ENCODE peak calls at places on chromosomes 6 and 20, in eight cellular contexts. One of them, this sample, is unnamed.
A peak's percentile ranks its signal among the peaks of the same experiment; 100 is the strongest.

GRCh38 chr6:42653851-42654250 is 68.5 kb downstream of the PRPH2 start:
- DNase-seq in IMR-90: no peak
- DNase-seq in HCT116: no peak
- DNase-seq in uterus: no peak
- DNase-seq in Peyer's patch: no peak
- DNase-seq in sigmoid colon: no peak
- DNase-seq in K562: no peak
- DNase-seq in transverse colon: no peak
- DNase-seq in this sample: no peak

GRCh38 chr20:32992015-32992641 is 12.1 kb downstream of the SUN5 start:
- DNase-seq in IMR-90: no peak
- DNase-seq in HCT116: no peak
- DNase-seq in uterus: no peak
- DNase-seq in Peyer's patch: no peak
- DNase-seq in sigmoid colon: no peak
- DNase-seq in K562: no peak
- DNase-seq in transverse colon: no peak
- DNase-seq in this sample: no peak

GRCh38 chr6:22149501-22150490 is 147.0 kb downstream of the PRL start:
- DNase-seq in IMR-90: peak; percentile 78
- DNase-seq in HCT116: no peak
- DNase-seq in uterus: no peak
- DNase-seq in Peyer's patch: no peak
- DNase-seq in sigmoid colon: no peak
- DNase-seq in K562: no peak
- DNase-seq in transverse colon: no peak
- DNase-seq in this sample: no peak

GRCh38 chr6:111750753-111751684 is 122.2 kb downstream of the FYN start:
- DNase-seq in IMR-90: peak; percentile 65
- DNase-seq in HCT116: no peak
- DNase-seq in uterus: no peak
- DNase-seq in Peyer's patch: peak; percentile 87
- DNase-seq in sigmoid colon: no peak
- DNase-seq in K562: no peak
- DNase-seq in transverse colon: peak; percentile 33
- DNase-seq in this sample: no peak

GRCh38 chr6:93423542-93423941 is 4.2 kb upstream of the EPHA7 start:
- DNase-seq in IMR-90: no peak
- DNase-seq in HCT116: peak; percentile 8
- DNase-seq in uterus: peak; percentile 13
- DNase-seq in Peyer's patch: no peak
- DNase-seq in sigmoid colon: peak; percentile 70
- DNase-seq in K562: no peak
- DNase-seq in transverse colon: peak; percentile 37
- DNase-seq in this sample: no peak

GRCh38 chr6:29968905-29969304 is 26.6 kb downstream of the HLA-A start:
- DNase-seq in IMR-90: no peak
- DNase-seq in HCT116: no peak
- DNase-seq in uterus: no peak
- DNase-seq in Peyer's patch: no peak
- DNase-seq in sigmoid colon: no peak
- DNase-seq in K562: no peak
- DNase-seq in transverse colon: no peak
- DNase-seq in this sample: no peak

GRCh38 chr6:168355716-168356522 is 36.3 kb upstream of the DACT2 start:
- DNase-seq in IMR-90: no peak
- DNase-seq in HCT116: peak; percentile 10
- DNase-seq in uterus: peak; percentile 71
- DNase-seq in Peyer's patch: peak; percentile 72
- DNase-seq in sigmoid colon: peak; percentile 74
- DNase-seq in K562: peak; percentile 82
- DNase-seq in transverse colon: peak; percentile 68
- DNase-seq in this sample: peak; percentile 68

GRCh38 chr20:11304811-11305210 is 612.9 kb upstream of the BTBD3 start:
- DNase-seq in IMR-90: no peak
- DNase-seq in HCT116: no peak
- DNase-seq in uterus: no peak
- DNase-seq in Peyer's patch: no peak
- DNase-seq in sigmoid colon: no peak
- DNase-seq in K562: no peak
- DNase-seq in transverse colon: no peak
- DNase-seq in this sample: no peak

GRCh38 chr20:460180-460579 is 2.2 kb downstream of the TBC1D20 start:
- DNase-seq in IMR-90: no peak
- DNase-seq in HCT116: no peak
- DNase-seq in uterus: no peak
- DNase-seq in Peyer's patch: no peak
- DNase-seq in sigmoid colon: no peak
- DNase-seq in K562: no peak
- DNase-seq in transverse colon: no peak
- DNase-seq in this sample: no peak
- TF ChIP-seq POLR2A in IMR-90: no peak
- TF ChIP-seq POLR2A in HCT116: no peak
- TF ChIP-seq POLR2A in uterus: no peak
- TF ChIP-seq POLR2A in Peyer's patch: no peak
- TF ChIP-seq POLR2A in sigmoid colon: no peak
- TF ChIP-seq POLR2A in K562: no peak
- TF ChIP-seq POLR2A in transverse colon: no peak
- TF ChIP-seq POLR2A in this sample: no peak

GRCh38 chr6:32941412-32941784 is 570 bp upstream of the HLA-DMB start:
- DNase-seq in IMR-90: no peak
- DNase-seq in HCT116: no peak
- DNase-seq in uterus: no peak
- DNase-seq in Peyer's patch: peak; percentile 86
- DNase-seq in sigmoid colon: no peak
- DNase-seq in K562: no peak
- DNase-seq in transverse colon: peak; percentile 32
- DNase-seq in this sample: no peak
- H3K4me1 ChIP-seq in IMR-90: peaks cover 9% of the 10 kb centered on the region
- H3K4me1 ChIP-seq in HCT116: peaks cover 12% of the 10 kb centered on the region
- H3K4me1 ChIP-seq in uterus: no peaks in the 10 kb centered on the region
- H3K4me1 ChIP-seq in Peyer's patch: no peaks in the 10 kb centered on the region
- H3K4me1 ChIP-seq in sigmoid colon: peaks cover 6% of the 10 kb centered on the region
- H3K4me1 ChIP-seq in K562: no peaks in the 10 kb centered on the region
- H3K4me1 ChIP-seq in transverse colon: peaks cover 3% of the 10 kb centered on the region
- H3K4me1 ChIP-seq in this sample: no peaks in the 10 kb centered on the region

DNA sequence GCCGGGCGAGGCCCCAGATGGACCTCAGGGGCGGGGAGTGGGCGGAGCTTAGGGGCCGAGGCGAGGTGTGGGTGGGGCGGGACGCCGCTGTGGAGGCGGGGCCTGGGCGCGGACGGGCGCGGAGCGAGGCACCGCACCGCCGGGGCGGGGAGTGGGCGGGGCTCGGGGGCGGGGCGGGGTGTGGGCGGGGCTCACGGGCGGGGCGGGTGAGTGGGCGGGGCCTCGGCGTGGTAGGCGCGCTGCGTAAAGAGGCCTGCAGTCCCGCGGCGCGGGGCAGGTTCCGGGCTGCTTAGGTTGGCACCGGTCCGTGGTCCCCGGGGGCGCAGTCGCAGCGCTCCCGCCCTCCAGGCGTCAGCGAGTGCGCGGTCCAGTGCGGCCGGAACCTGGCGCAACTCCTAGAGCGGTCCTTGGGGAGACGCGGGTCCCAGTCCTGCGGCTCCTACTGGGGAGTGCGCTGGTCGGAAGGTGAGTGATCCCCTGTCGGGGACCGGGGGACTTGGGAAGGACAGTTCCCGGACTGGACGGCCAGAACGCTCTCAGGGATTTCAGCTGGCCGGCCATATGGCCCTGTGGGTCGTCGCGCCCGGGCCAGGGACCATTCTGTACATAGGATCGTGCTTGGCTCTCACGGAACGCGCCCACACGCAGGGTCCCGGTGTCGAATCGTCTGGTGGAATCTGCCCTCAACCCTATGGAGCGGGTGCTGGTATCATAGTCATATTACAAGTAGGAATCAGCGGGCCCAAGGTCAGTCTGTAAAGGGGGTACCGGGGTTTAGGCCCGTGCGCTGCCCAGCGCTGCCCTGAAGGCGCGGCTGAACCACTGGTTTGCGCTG is at the start of gene NQO2:
- DNase-seq in IMR-90: peak; percentile 73
- DNase-seq in HCT116: peak; percentile 71
- DNase-seq in uterus: peak; percentile 97
- DNase-seq in Peyer's patch: peak; percentile 97
- DNase-seq in sigmoid colon: peak; percentile 96
- DNase-seq in K562: peak; percentile 100
- DNase-seq in transverse colon: peak; percentile 96
- DNase-seq in this sample: peak; percentile 97
- TF ChIP-seq POLR2A in IMR-90: peak; percentile 82
- TF ChIP-seq POLR2A in HCT116: peak; percentile 76
- TF ChIP-seq POLR2A in uterus: peak; percentile 92
- TF ChIP-seq POLR2A in Peyer's patch: peak; percentile 94
- TF ChIP-seq POLR2A in sigmoid colon: peak; percentile 74
- TF ChIP-seq POLR2A in K562: peak; percentile 92
- TF ChIP-seq POLR2A in transverse colon: peak; percentile 89
- TF ChIP-seq POLR2A in this sample: peak; percentile 86

GRCh38 chr20:3777726-3778629 is 3.3 kb downstream of the SPEF1 start:
- DNase-seq in IMR-90: no peak
- DNase-seq in HCT116: no peak
- DNase-seq in uterus: peak; percentile 75
- DNase-seq in Peyer's patch: peak; percentile 83
- DNase-seq in sigmoid colon: peak; percentile 90
- DNase-seq in K562: no peak
- DNase-seq in transverse colon: peak; percentile 69
- DNase-seq in this sample: peak; percentile 76

GRCh38 chr20:3775457-3775856 is 5.8 kb downstream of the SPEF1 start:
- DNase-seq in IMR-90: no peak
- DNase-seq in HCT116: no peak
- DNase-seq in uterus: no peak
- DNase-seq in Peyer's patch: no peak
- DNase-seq in sigmoid colon: no peak
- DNase-seq in K562: no peak
- DNase-seq in transverse colon: no peak
- DNase-seq in this sample: no peak

GRCh38 chr20:3777381-3777725 is 3.9 kb downstream of the SPEF1 start:
- DNase-seq in IMR-90: no peak
- DNase-seq in HCT116: no peak
- DNase-seq in uterus: no peak
- DNase-seq in Peyer's patch: no peak
- DNase-seq in sigmoid colon: no peak
- DNase-seq in K562: no peak
- DNase-seq in transverse colon: no peak
- DNase-seq in this sample: no peak

GRCh38 chr20:3781153-3781910 is at the start of gene SPEF1:
- DNase-seq in IMR-90: peak; percentile 92
- DNase-seq in HCT116: peak; percentile 92
- DNase-seq in uterus: peak; percentile 74
- DNase-seq in Peyer's patch: peak; percentile 87
- DNase-seq in sigmoid colon: peak; percentile 92
- DNase-seq in K562: peak; percentile 75
- DNase-seq in transverse colon: peak; percentile 79
- DNase-seq in this sample: peak; percentile 76

DNA sequence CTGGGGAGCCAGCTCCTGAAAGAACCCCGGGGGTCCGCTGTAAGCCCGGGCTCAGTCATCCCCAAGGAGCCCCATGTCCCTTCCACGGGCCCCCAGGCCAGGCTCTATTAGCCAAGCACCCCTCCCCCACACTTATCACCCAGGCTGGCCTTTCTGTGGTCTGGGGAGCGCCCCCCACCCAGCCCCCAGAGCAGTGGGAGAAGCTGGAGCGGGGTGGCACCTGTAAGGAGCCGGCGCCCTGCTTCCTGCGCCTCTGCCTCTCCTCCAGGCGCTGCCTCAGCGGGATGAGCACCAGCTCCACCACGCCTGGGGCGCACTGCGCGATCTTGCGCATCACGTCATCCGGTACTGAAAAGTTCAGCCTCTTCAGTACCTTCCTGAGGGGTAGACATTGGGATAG is 2.3 kb downstream of the SPEF1 start:
- DNase-seq in IMR-90: no peak
- DNase-seq in HCT116: no peak
- DNase-seq in uterus: no peak
- DNase-seq in Peyer's patch: no peak
- DNase-seq in sigmoid colon: no peak
- DNase-seq in K562: no peak
- DNase-seq in transverse colon: no peak
- DNase-seq in this sample: no peak
- H3K4me1 ChIP-seq in IMR-90: peaks cover 4% of the 10 kb centered on the region
- H3K4me1 ChIP-seq in HCT116: peaks cover 7% of the 10 kb centered on the region
- H3K4me1 ChIP-seq in uterus: peaks cover 17% of the 10 kb centered on the region
- H3K4me1 ChIP-seq in Peyer's patch: peaks cover 15% of the 10 kb centered on the region
- H3K4me1 ChIP-seq in sigmoid colon: peaks cover 26% of the 10 kb centered on the region
- H3K4me1 ChIP-seq in K562: no peaks in the 10 kb centered on the region
- H3K4me1 ChIP-seq in transverse colon: peaks cover 31% of the 10 kb centered on the region
- H3K4me1 ChIP-seq in this sample: peaks cover 5% of the 10 kb centered on the region

DNA sequence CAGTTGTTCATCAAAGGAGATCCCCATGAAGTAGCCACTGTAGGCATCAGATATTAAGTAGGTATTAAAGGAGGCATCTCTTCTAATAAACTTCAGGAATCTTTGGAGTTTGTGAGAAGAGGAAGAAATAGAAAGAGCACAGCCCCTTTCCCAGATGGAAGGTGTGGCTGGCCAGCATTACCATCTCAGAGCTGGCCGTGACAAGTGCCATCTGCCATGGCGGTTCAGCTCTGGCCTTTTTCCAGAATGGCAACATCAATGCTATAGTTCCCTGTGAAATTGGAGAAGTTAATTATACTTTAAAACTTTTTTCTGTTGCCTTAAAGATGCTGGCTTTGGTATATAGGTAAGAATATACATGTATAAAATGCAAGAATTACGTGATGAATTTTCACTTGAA is 51.9 kb upstream of the MCUR1 start:
- DNase-seq in IMR-90: no peak
- DNase-seq in HCT116: no peak
- DNase-seq in uterus: no peak
- DNase-seq in Peyer's patch: no peak
- DNase-seq in sigmoid colon: no peak
- DNase-seq in K562: no peak
- DNase-seq in transverse colon: no peak
- DNase-seq in this sample: no peak
- TF ChIP-seq POLR2A in IMR-90: no peak
- TF ChIP-seq POLR2A in HCT116: no peak
- TF ChIP-seq POLR2A in uterus: no peak
- TF ChIP-seq POLR2A in Peyer's patch: no peak
- TF ChIP-seq POLR2A in sigmoid colon: no peak
- TF ChIP-seq POLR2A in K562: no peak
- TF ChIP-seq POLR2A in transverse colon: no peak
- TF ChIP-seq POLR2A in this sample: no peak

GRCh38 chr20:50304501-50304856 is 113.8 kb downstream of the CEBPB start:
- DNase-seq in IMR-90: peak; percentile 91
- DNase-seq in HCT116: no peak
- DNase-seq in uterus: peak; percentile 87
- DNase-seq in Peyer's patch: peak; percentile 68
- DNase-seq in sigmoid colon: peak; percentile 96
- DNase-seq in K562: no peak
- DNase-seq in transverse colon: peak; percentile 59
- DNase-seq in this sample: peak; percentile 89
- H3K4me1 ChIP-seq in IMR-90: peaks cover 50% of the 10 kb centered on the region
- H3K4me1 ChIP-seq in HCT116: peaks cover 40% of the 10 kb centered on the region
- H3K4me1 ChIP-seq in uterus: peaks cover 14% of the 10 kb centered on the region
- H3K4me1 ChIP-seq in Peyer's patch: no peaks in the 10 kb centered on the region
- H3K4me1 ChIP-seq in sigmoid colon: peaks cover 60% of the 10 kb centered on the region
- H3K4me1 ChIP-seq in K562: peaks cover 32% of the 10 kb centered on the region
- H3K4me1 ChIP-seq in transverse colon: peaks cover 50% of the 10 kb centered on the region
- H3K4me1 ChIP-seq in this sample: peaks cover 32% of the 10 kb centered on the region

This sample was measured in ovary.